ENCODE peak calls at places on chromosomes 6 and 20, in six cellular contexts. P is T-cell, U is heart left ventricle, I is tibial artery, Y is neural crest cell, O is neural progenitor cell. W is an unnamed sample.

GRCh38 chr6:159594106-159594749 is 98.8 kb downstream of the SOD2 start:
- DNase-seq in I (no peak), P (no peak), O (no peak), U (no peak), Y (no peak), W (no peak)

GRCh38 chr20:34472246-34472925 is 43.8 kb upstream of the DYNLRB1 start:
- DNase-seq in Y (no peak), P (no peak), U (no peak), I (no peak), O (no peak), W (no peak)

GRCh38 chr6:45491048-45491447 is 113.3 kb upstream of the SUPT3H start:
- DNase-seq in Y (no peak), U (no peak), O (no peak), I (no peak), P (no peak), W (no peak)

GRCh38 chr20:8421981-8422380 is 289.9 kb downstream of the PLCB1 start:
- DNase-seq in P (no peak), Y (no peak), O (no peak), I (no peak), U (no peak), W (no peak)

GRCh38 chr6:47308674-47309325 is 905 bp downstream of the TNFRSF21 start:
- DNase-seq in P (no peak), Y (peak), I (no peak), O (peak), U (peak), W (peak)

GRCh38 chr20:41476013-41476441 is 109.4 kb upstream of the EMILIN3 start:
- DNase-seq in O (no peak), P (no peak), I (no peak), U (peak), Y (no peak), W (no peak)

GRCh38 chr6:122068291-122068769 is 331.1 kb upstream of the HSF2 start:
- DNase-seq in Y (no peak), I (no peak), U (no peak), O (no peak), P (no peak), W (no peak)

GRCh38 chr20:62433655-62434054 is 6.3 kb upstream of the RBBP8NL start:
- DNase-seq in U (no peak), P (no peak), O (no peak), Y (no peak), I (no peak), W (no peak)

GRCh38 chr20:49312661-49313060 is 34.8 kb upstream of the ZNFX1 start:
- DNase-seq in U (no peak), P (no peak), I (no peak), O (no peak), Y (no peak), W (no peak)

GRCh38 chr6:147744012-147744411 is 235.5 kb downstream of the SAMD5 start:
- DNase-seq in Y (no peak), U (no peak), I (no peak), O (no peak), P (no peak), W (no peak)

GRCh38 chr6:163255265-163255664 is 159.3 kb upstream of the QKI start:
- DNase-seq in U (no peak), O (no peak), I (no peak), Y (no peak), P (no peak), W (no peak)

GRCh38 chr6:32047084-32047478 is 8.9 kb downstream of the CYP21A2 start:
- DNase-seq in O (no peak), U (peak), I (peak), Y (no peak), P (no peak), W (no peak)

GRCh38 chr6:111995409-111995808 is 58.5 kb upstream of the CCN6 start:
- DNase-seq in Y (no peak), U (no peak), O (no peak), P (no peak), I (no peak), W (no peak)

GRCh38 chr20:2652724-2653510 is 485 bp downstream of the NOP56 start:
- DNase-seq in P (peak), I (peak), Y (peak), U (peak), O (peak), W (peak)

GRCh38 chr20:52490715-52491430 is 299.3 kb upstream of the ZFP64 start:
- DNase-seq in Y (no peak), U (no peak), O (no peak), P (no peak), I (no peak), W (no peak)

GRCh38 chr20:504632-505075 is 38.9 kb downstream of the CSNK2A1 start:
- DNase-seq in Y (no peak), U (no peak), I (no peak), O (no peak), P (no peak), W (no peak)

GRCh38 chr6:105509506-105510331 is 106.8 kb upstream of the PREP start:
- DNase-seq in O (peak), I (no peak), U (peak), Y (peak), P (no peak), W (no peak)

GRCh38 chr20:12237772-12238171 is 320.1 kb downstream of the BTBD3 start:
- DNase-seq in P (no peak), Y (no peak), I (no peak), O (no peak), U (no peak), W (no peak)

GRCh38 chr6:96812077-96812703 is 25.1 kb downstream of the GPR63 start:
- DNase-seq in O (no peak), P (no peak), Y (no peak), I (no peak), U (no peak), W (no peak)

GRCh38 chr20:62936996-62937352 is 973 bp upstream of the GID8 start:
- DNase-seq in Y (no peak), P (no peak), U (no peak), I (no peak), O (no peak), W (no peak)

GRCh38 chr6:143336446-143337152 is 113.9 kb downstream of the ADAT2 start:
- DNase-seq in I (no peak), P (no peak), O (no peak), Y (no peak), U (no peak), W (no peak)

GRCh38 chr6:40387871-40388264 is 199.3 kb downstream of the LRFN2 start:
- DNase-seq in I (no peak), U (no peak), Y (no peak), O (no peak), P (no peak), W (no peak)

W was measured in lower lobe of right lung.